ENCODE peak calls at places on chromosomes 12 and 14, in seven cellular contexts. Q is T-cell, N is endodermal cell, D is stromal cell of bone marrow, E is A549, H is IMR-90, R is AG08396. P is an unnamed sample.

GRCh38 chr12:78759387-78759786 is 105.2 kb upstream of the SYT1 start:
- DNase-seq in Q (no peak), N (no peak), D (peak), E (no peak), H (peak), R (peak), P (no peak)

GRCh38 chr12:70571029-70571428 is 66.2 kb downstream of the PTPRB start:
- DNase-seq in Q (no peak), N (no peak), D (no peak), E (no peak), H (no peak), R (no peak), P (no peak)

GRCh38 chr14:68549966-68550705 is 242.7 kb downstream of the ZFP36L1 start:
- DNase-seq in Q (no peak), N (no peak), D (no peak), E (no peak), H (no peak), R (no peak), P (no peak)

GRCh38 chr14:31955941-31956579 is 121.0 kb upstream of the ARHGAP5 start:
- DNase-seq in Q (no peak), N (no peak), D (no peak), E (peak), H (peak), R (no peak), P (no peak)

GRCh38 chr14:75068294-75069020 is 984 bp upstream of the ZC2HC1C start:
- DNase-seq in Q (no peak), N (no peak), D (no peak), E (no peak), H (no peak), R (no peak), P (no peak)

GRCh38 chr12:116125981-116126566 is 151.4 kb downstream of the MED13L start:
- DNase-seq in Q (no peak), N (peak), D (no peak), E (no peak), H (no peak), R (no peak), P (no peak)

GRCh38 chr14:24303988-24304387 is 3.8 kb downstream of the CIDEB start:
- DNase-seq in Q (no peak), N (no peak), D (no peak), E (no peak), H (no peak), R (no peak), P (no peak)

GRCh38 chr14:72017290-72017689 is 85.1 kb downstream of the RGS6 start:
- DNase-seq in Q (no peak), N (no peak), D (no peak), E (no peak), H (no peak), R (no peak), P (no peak)

GRCh38 chr12:115264605-115265004 is 580.6 kb upstream of the TBX3 start:
- DNase-seq in Q (no peak), N (no peak), D (no peak), E (no peak), H (no peak), R (no peak), P (no peak)

GRCh38 chr12:63875703-63876102 is 31.2 kb downstream of the SRGAP1 start:
- DNase-seq in Q (no peak), N (no peak), D (no peak), E (no peak), H (peak), R (no peak), P (no peak)

GRCh38 chr14:31229638-31230229 is 22.1 kb upstream of the HECTD1 start:
- DNase-seq in Q (no peak), N (peak), D (peak), E (peak), H (peak), R (peak), P (peak)

GRCh38 chr12:78316150-78316549 is 485.5 kb downstream of the NAV3 start:
- DNase-seq in Q (no peak), N (peak), D (no peak), E (no peak), H (no peak), R (no peak), P (no peak)

GRCh38 chr14:91508105-91508504 is 2.0 kb downstream of the PPP4R3A start:
- DNase-seq in Q (no peak), N (no peak), D (no peak), E (no peak), H (no peak), R (no peak), P (no peak)

GRCh38 chr12:109951751-109952150 is 44.4 kb downstream of the GIT2 start:
- DNase-seq in Q (no peak), N (peak), D (no peak), E (no peak), H (peak), R (peak), P (peak)

GRCh38 chr14:73591690-73592448 is at the start of gene ACOT4:
- DNase-seq in Q (peak), N (peak), D (no peak), E (peak), H (peak), R (peak), P (peak)

GRCh38 chr14:51398898-51399297 is 158.9 kb downstream of the TMX1 start:
- DNase-seq in Q (no peak), N (no peak), D (peak), E (peak), H (peak), R (peak), P (peak)

GRCh38 chr14:70366890-70367289 is 7.4 kb upstream of the COX16 start:
- DNase-seq in Q (no peak), N (no peak), D (no peak), E (no peak), H (no peak), R (no peak), P (no peak)

GRCh38 chr14:56998728-56999127 is 188.4 kb upstream of the OTX2 start:
- DNase-seq in Q (no peak), N (peak), D (no peak), E (no peak), H (no peak), R (no peak), P (no peak)

GRCh38 chr14:37819155-37820015 is 224.0 kb downstream of the TTC6 start:
- DNase-seq in Q (no peak), N (no peak), D (peak), E (no peak), H (peak), R (peak), P (no peak)

GRCh38 chr12:126582231-126582630 is 1517.0 kb downstream of the AACS start:
- DNase-seq in Q (no peak), N (no peak), D (no peak), E (no peak), H (no peak), R (no peak), P (no peak)

GRCh38 chr12:98591209-98591608 is 2.3 kb upstream of the SLC25A3 start:
- DNase-seq in Q (no peak), N (peak), D (no peak), E (no peak), H (peak), R (peak), P (no peak)

GRCh38 chr14:25406818-25407217 is 356.9 kb upstream of the STXBP6 start:
- DNase-seq in Q (no peak), N (peak), D (no peak), E (no peak), H (peak), R (no peak), P (no peak)

GRCh38 chr12:127145929-127146789 is 1120.8 kb upstream of the TMEM132C start:
- DNase-seq in Q (peak), N (no peak), D (peak), E (peak), H (peak), R (peak), P (peak)

GRCh38 chr12:13817131-13817530 is 164.3 kb downstream of the GRIN2B start:
- DNase-seq in Q (no peak), N (no peak), D (no peak), E (peak), H (no peak), R (no peak), P (no peak)

GRCh38 chr12:50786498-50787231 is 22.8 kb downstream of the ATF1 start:
- DNase-seq in Q (no peak), N (no peak), D (no peak), E (peak), H (peak), R (peak), P (peak)

GRCh38 chr12:88644946-88645702 is 64.9 kb upstream of the KITLG start:
- DNase-seq in Q (no peak), N (no peak), D (no peak), E (no peak), H (no peak), R (no peak), P (no peak)

GRCh38 chr12:121829250-121829918 is 25.6 kb downstream of the SETD1B start:
- DNase-seq in Q (no peak), N (no peak), D (no peak), E (no peak), H (no peak), R (no peak), P (no peak)

GRCh38 chr12:47975816-47976215 is 12.4 kb downstream of the TMEM106C start:
- DNase-seq in Q (no peak), N (no peak), D (no peak), E (no peak), H (no peak), R (no peak), P (no peak)

GRCh38 chr12:93786669-93787397 is 109.7 kb downstream of the CRADD start:
- DNase-seq in Q (no peak), N (no peak), D (no peak), E (no peak), H (no peak), R (no peak), P (no peak)

GRCh38 chr14:71645656-71646055 is 286.6 kb upstream of the RGS6 start:
- DNase-seq in Q (no peak), N (no peak), D (no peak), E (no peak), H (peak), R (no peak), P (no peak)

GRCh38 chr12:91053951-91054715 is 3.7 kb downstream of the KERA start:
- DNase-seq in Q (no peak), N (no peak), D (peak), E (no peak), H (peak), R (peak), P (peak)

GRCh38 chr12:67667276-67668073 is 18.9 kb downstream of the DYRK2 start:
- DNase-seq in Q (no peak), N (no peak), D (no peak), E (no peak), H (no peak), R (no peak), P (no peak)

GRCh38 chr12:31732926-31733548 is 4.2 kb upstream of the AMN1 start:
- DNase-seq in Q (no peak), N (peak), D (peak), E (peak), H (peak), R (peak), P (peak)

GRCh38 chr12:18849761-18850160 is 111.8 kb downstream of the CAPZA3 start:
- DNase-seq in Q (no peak), N (no peak), D (no peak), E (no peak), H (peak), R (no peak), P (peak)

GRCh38 chr12:2753536-2753935 is 41.2 kb upstream of the FKBP4 start:
- DNase-seq in Q (no peak), N (no peak), D (no peak), E (no peak), H (no peak), R (no peak), P (no peak)

GRCh38 chr14:37594238-37594915 is 672 bp downstream of the FOXA1 start:
- DNase-seq in Q (no peak), N (peak), D (peak), E (peak), H (peak), R (peak), P (peak)

GRCh38 chr12:51975196-51975595 is 23.7 kb downstream of the ACVR1B start:
- DNase-seq in Q (no peak), N (no peak), D (no peak), E (no peak), H (no peak), R (no peak), P (no peak)

GRCh38 chr12:50572760-50573159 is 68.0 kb downstream of the DIP2B start:
- DNase-seq in Q (no peak), N (no peak), D (no peak), E (no peak), H (no peak), R (no peak), P (no peak)

GRCh38 chr14:87615822-87616679 is 376.9 kb downstream of the GALC start:
- DNase-seq in Q (no peak), N (peak), D (peak), E (peak), H (peak), R (peak), P (peak)